ENCODE peak calls at places on chromosomes 16 and 17, in eight cellular contexts. N, F, J, D, T, E, W and Y are unnamed samples.

GRCh38 chr17:15966879-15967248 is 21.9 kb downstream of the ADORA2B start:
- DNase-seq in N (peak; percentile 53), F (peak; percentile 47), J (no peak), D (peak; percentile 10), T (no peak), E (no peak), W (no peak), Y (no peak)

GRCh38 chr16:85306071-85306792 is 194.0 kb upstream of the CIBAR2 start:
- DNase-seq in N (peak; percentile 54), F (peak; percentile 96), J (no peak), D (no peak), T (peak; percentile 26), E (peak; percentile 79), W (peak; percentile 91), Y (no peak)

GRCh38 chr16:54253118-54253517 is 33.5 kb downstream of the IRX3 start:
- DNase-seq in N (no peak), F (no peak), J (no peak), D (no peak), T (no peak), E (peak; percentile 37), W (no peak), Y (no peak)

GRCh38 chr17:33385713-33386112 is 92.6 kb upstream of the ASIC2 start:
- DNase-seq in N (no peak), F (no peak), J (no peak), D (no peak), T (no peak), E (no peak), W (no peak), Y (no peak)

GRCh38 chr17:29590979-29591736 is 1.7 kb upstream of the GIT1 start:
- DNase-seq in N (peak; percentile 76), F (peak; percentile 85), J (peak; percentile 91), D (peak; percentile 50), T (no peak), E (peak; percentile 61), W (peak; percentile 37), Y (no peak)

GRCh38 chr16:89620406-89620841 is 7.0 kb downstream of the DPEP1 start:
- DNase-seq in N (no peak), F (no peak), J (no peak), D (no peak), T (no peak), E (no peak), W (no peak), Y (no peak)

GRCh38 chr17:44356241-44356640 is 7.4 kb downstream of the FAM171A2 start:
- DNase-seq in N (no peak), F (no peak), J (no peak), D (no peak), T (no peak), E (no peak), W (no peak), Y (no peak)

GRCh38 chr17:63611354-63611753 is 10.7 kb downstream of the TACO1 start:
- DNase-seq in N (no peak), F (no peak), J (no peak), D (no peak), T (no peak), E (no peak), W (no peak), Y (no peak)

GRCh38 chr16:67104845-67105244 is 4.9 kb upstream of the PHAF1 start:
- DNase-seq in N (no peak), F (no peak), J (no peak), D (no peak), T (peak; percentile 49), E (no peak), W (no peak), Y (no peak)

GRCh38 chr16:67101683-67102082 is 8.1 kb upstream of the PHAF1 start:
- DNase-seq in N (no peak), F (no peak), J (no peak), D (no peak), T (no peak), E (no peak), W (no peak), Y (no peak)

GRCh38 chr16:67105881-67106280 is 3.9 kb upstream of the PHAF1 start:
- DNase-seq in N (no peak), F (no peak), J (no peak), D (no peak), T (no peak), E (no peak), W (no peak), Y (no peak)

GRCh38 chr16:67105251-67105650 is 4.5 kb upstream of the PHAF1 start:
- DNase-seq in N (no peak), F (no peak), J (no peak), D (no peak), T (no peak), E (no peak), W (no peak), Y (no peak)

GRCh38 chr16:67104061-67104460 is 5.7 kb upstream of the PHAF1 start:
- DNase-seq in N (peak; percentile 50), F (no peak), J (no peak), D (peak; percentile 7), T (no peak), E (no peak), W (no peak), Y (no peak)
- TF ChIP-seq CTCF in N (peak; percentile 54), F (no peak), J (peak; percentile 40), D (peak; percentile 52), T (peak; percentile 46), E (peak; percentile 53), W (no peak), Y (peak; percentile 47)

GRCh38 chr16:13835357-13835756 is 84.6 kb upstream of the ERCC4 start:
- DNase-seq in N (no peak), F (no peak), J (no peak), D (no peak), T (no peak), E (no peak), W (no peak), Y (no peak)

GRCh38 chr16:13835935-13836334 is 84.0 kb upstream of the ERCC4 start:
- DNase-seq in N (no peak), F (no peak), J (no peak), D (no peak), T (no peak), E (no peak), W (no peak), Y (no peak)

GRCh38 chr16:13845232-13845631 is 74.7 kb upstream of the ERCC4 start:
- DNase-seq in N (no peak), F (no peak), J (no peak), D (no peak), T (no peak), E (no peak), W (no peak), Y (no peak)

GRCh38 chr16:13839577-13839976 is 80.4 kb upstream of the ERCC4 start:
- DNase-seq in N (no peak), F (no peak), J (no peak), D (no peak), T (no peak), E (no peak), W (peak; percentile 2), Y (no peak)
- TF ChIP-seq CTCF in N (peak; percentile 30), F (no peak), J (no peak), D (no peak), T (peak; percentile 33), E (no peak), W (peak; percentile 68), Y (no peak)

GRCh38 chr17:75681289-75681688 is 14.2 kb downstream of the SAP30BP start:
- DNase-seq in N (no peak), F (peak; percentile 34), J (no peak), D (no peak), T (no peak), E (no peak), W (no peak), Y (no peak)

GRCh38 chr17:75680431-75680830 is 13.3 kb downstream of the SAP30BP start:
- DNase-seq in N (no peak), F (peak; percentile 25), J (no peak), D (no peak), T (no peak), E (no peak), W (no peak), Y (no peak)

GRCh38 chr17:75676461-75676860 is 9.3 kb downstream of the SAP30BP start:
- DNase-seq in N (no peak), F (no peak), J (no peak), D (no peak), T (no peak), E (no peak), W (no peak), Y (no peak)

GRCh38 chr17:75683467-75684041 is 16.4 kb downstream of the SAP30BP start:
- DNase-seq in N (no peak), F (no peak), J (peak; percentile 81), D (no peak), T (no peak), E (no peak), W (no peak), Y (no peak)

DNA sequence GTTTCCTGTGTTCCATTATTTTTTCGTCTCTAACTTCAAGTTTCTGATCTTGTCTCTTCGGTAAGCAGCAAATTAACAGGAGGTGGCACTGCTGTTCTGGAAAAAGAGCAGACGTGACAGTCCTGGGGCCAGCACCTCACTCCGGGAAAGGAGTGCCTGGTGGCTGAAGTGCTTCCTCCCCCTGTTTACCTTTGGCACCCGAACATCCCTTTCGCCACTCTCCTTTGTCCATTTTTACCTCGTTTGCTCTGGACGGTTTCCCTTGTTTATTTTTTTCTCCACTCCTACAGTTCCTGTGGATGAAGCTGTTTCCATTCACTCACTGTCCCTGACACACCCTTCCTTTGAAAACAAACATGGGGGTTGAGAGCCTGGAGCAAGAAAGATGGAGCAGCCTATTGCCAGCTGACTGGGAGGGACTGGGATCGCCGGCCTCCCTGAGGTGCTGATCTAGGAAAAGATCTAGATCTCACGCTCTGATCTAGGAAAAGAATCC is 12.6 kb downstream of the SAP30BP start:
- DNase-seq in N (no peak), F (peak; percentile 75), J (peak; percentile 83), D (no peak), T (no peak), E (no peak), W (no peak), Y (no peak)
- TF ChIP-seq CTCF in N (no peak), F (peak; percentile 12), J (peak; percentile 96), D (no peak), T (no peak), E (peak; percentile 55), W (peak; percentile 38), Y (peak; percentile 69)

DNA sequence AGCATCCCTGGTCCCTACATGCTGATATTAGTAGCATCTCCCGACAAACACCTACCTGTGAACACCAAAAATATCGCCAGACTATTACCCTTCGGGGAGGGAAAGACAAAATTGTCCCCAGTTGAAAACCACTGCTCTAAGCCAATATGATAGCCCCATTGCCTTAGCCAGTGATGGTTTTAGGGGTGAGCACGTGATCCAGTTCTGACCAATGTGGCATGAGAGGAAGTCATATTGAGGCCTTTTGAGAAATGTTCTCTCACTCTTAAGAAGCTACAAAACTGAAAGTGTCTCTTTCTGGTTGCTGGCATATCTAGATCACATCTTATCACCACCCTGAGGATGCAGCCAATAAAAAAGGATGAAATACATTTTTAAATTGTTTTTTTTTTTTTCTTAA is 136.3 kb downstream of the GRIN2A start:
- DNase-seq in N (no peak), F (no peak), J (no peak), D (no peak), T (no peak), E (no peak), W (no peak), Y (no peak)
- TF ChIP-seq CTCF in N (no peak), F (no peak), J (no peak), D (no peak), T (no peak), E (no peak), W (no peak), Y (no peak)

DNA sequence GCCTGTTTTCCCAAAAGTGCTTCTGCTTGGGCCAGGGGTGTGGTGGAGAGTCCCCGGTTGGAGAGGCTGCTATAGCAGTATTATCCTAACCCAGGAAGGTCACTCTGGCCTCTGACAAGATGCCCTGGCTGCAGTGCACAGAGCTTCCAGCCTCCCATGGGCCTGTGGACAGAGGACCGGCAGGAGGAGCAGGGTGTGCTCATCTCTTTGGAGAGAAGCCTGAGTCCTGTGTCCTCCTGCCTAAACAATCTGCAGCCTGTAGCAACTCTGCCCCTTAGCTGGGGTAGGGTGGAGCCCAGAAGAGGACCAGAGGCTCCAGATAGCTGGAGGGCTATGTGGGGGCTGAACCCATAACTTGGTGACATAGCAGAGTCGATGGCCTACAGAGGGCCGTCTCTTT is 78.0 kb downstream of the MPRIP start:
- DNase-seq in N (no peak), F (no peak), J (no peak), D (no peak), T (no peak), E (no peak), W (no peak), Y (no peak)
- TF ChIP-seq CTCF in N (no peak), F (no peak), J (no peak), D (no peak), T (no peak), E (no peak), W (no peak), Y (no peak)